ENCODE peak calls at places on chromosome 13, in six cellular contexts. One of them, this sample, is unnamed.

GRCh38 chr13:95480131-95480545 is 72.4 kb upstream of the CLDN10 start:
- DNase-seq in stimulated activated CD4-positive, alpha-beta T cell treated with anti-CD3 and anti-CD28 coated beads, Interleukin-12 subunit alpha, Interleukin-12 subunit beta, amount 100 ng/mL, for 24 hours: no peak
- DNase-seq in HCT116: no peak
- DNase-seq in activated T-cell treated with anti-CD3 and anti-CD28 coated beads, Interleukin-2, amount 50 U/mL, for 24 hours: no peak
- DNase-seq in amniotic stem cell: no peak
- DNase-seq in CD4-positive, alpha-beta T cell: no peak
- DNase-seq in this sample: no peak

GRCh38 chr13:114049026-114049425 is 75.2 kb upstream of the C13orf46 start:
- DNase-seq in stimulated activated CD4-positive, alpha-beta T cell treated with anti-CD3 and anti-CD28 coated beads, Interleukin-12 subunit alpha, Interleukin-12 subunit beta, amount 100 ng/mL, for 24 hours: no peak
- DNase-seq in HCT116: no peak
- DNase-seq in activated T-cell treated with anti-CD3 and anti-CD28 coated beads, Interleukin-2, amount 50 U/mL, for 24 hours: peak
- DNase-seq in amniotic stem cell: no peak
- DNase-seq in CD4-positive, alpha-beta T cell: peak
- DNase-seq in this sample: peak

GRCh38 chr13:44759222-44759721 is 183.1 kb upstream of the TSC22D1 start:
- DNase-seq in stimulated activated CD4-positive, alpha-beta T cell treated with anti-CD3 and anti-CD28 coated beads, Interleukin-12 subunit alpha, Interleukin-12 subunit beta, amount 100 ng/mL, for 24 hours: no peak
- DNase-seq in HCT116: no peak
- DNase-seq in activated T-cell treated with anti-CD3 and anti-CD28 coated beads, Interleukin-2, amount 50 U/mL, for 24 hours: no peak
- DNase-seq in amniotic stem cell: no peak
- DNase-seq in CD4-positive, alpha-beta T cell: no peak
- DNase-seq in this sample: no peak

GRCh38 chr13:23715762-23716235 is 145.6 kb downstream of the TNFRSF19 start:
- DNase-seq in stimulated activated CD4-positive, alpha-beta T cell treated with anti-CD3 and anti-CD28 coated beads, Interleukin-12 subunit alpha, Interleukin-12 subunit beta, amount 100 ng/mL, for 24 hours: no peak
- DNase-seq in HCT116: peak
- DNase-seq in activated T-cell treated with anti-CD3 and anti-CD28 coated beads, Interleukin-2, amount 50 U/mL, for 24 hours: no peak
- DNase-seq in amniotic stem cell: no peak
- DNase-seq in CD4-positive, alpha-beta T cell: no peak
- DNase-seq in this sample: no peak

GRCh38 chr13:24709186-24709913 is 29.1 kb downstream of the ATP12A start:
- DNase-seq in stimulated activated CD4-positive, alpha-beta T cell treated with anti-CD3 and anti-CD28 coated beads, Interleukin-12 subunit alpha, Interleukin-12 subunit beta, amount 100 ng/mL, for 24 hours: peak
- DNase-seq in HCT116: no peak
- DNase-seq in activated T-cell treated with anti-CD3 and anti-CD28 coated beads, Interleukin-2, amount 50 U/mL, for 24 hours: peak
- DNase-seq in amniotic stem cell: no peak
- DNase-seq in CD4-positive, alpha-beta T cell: peak
- DNase-seq in this sample: peak

GRCh38 chr13:20340759-20341161 is 108.6 kb upstream of the GJB6 start:
- DNase-seq in stimulated activated CD4-positive, alpha-beta T cell treated with anti-CD3 and anti-CD28 coated beads, Interleukin-12 subunit alpha, Interleukin-12 subunit beta, amount 100 ng/mL, for 24 hours: no peak
- DNase-seq in HCT116: no peak
- DNase-seq in activated T-cell treated with anti-CD3 and anti-CD28 coated beads, Interleukin-2, amount 50 U/mL, for 24 hours: no peak
- DNase-seq in amniotic stem cell: no peak
- DNase-seq in CD4-positive, alpha-beta T cell: no peak
- DNase-seq in this sample: no peak

GRCh38 chr13:110229905-110230563 is 76.9 kb downstream of the COL4A1 start:
- DNase-seq in stimulated activated CD4-positive, alpha-beta T cell treated with anti-CD3 and anti-CD28 coated beads, Interleukin-12 subunit alpha, Interleukin-12 subunit beta, amount 100 ng/mL, for 24 hours: no peak
- DNase-seq in HCT116: no peak
- DNase-seq in activated T-cell treated with anti-CD3 and anti-CD28 coated beads, Interleukin-2, amount 50 U/mL, for 24 hours: no peak
- DNase-seq in amniotic stem cell: no peak
- DNase-seq in CD4-positive, alpha-beta T cell: no peak
- DNase-seq in this sample: no peak

GRCh38 chr13:79647518-79647917 is 166.6 kb downstream of the NDFIP2 start:
- DNase-seq in stimulated activated CD4-positive, alpha-beta T cell treated with anti-CD3 and anti-CD28 coated beads, Interleukin-12 subunit alpha, Interleukin-12 subunit beta, amount 100 ng/mL, for 24 hours: no peak
- DNase-seq in HCT116: no peak
- DNase-seq in activated T-cell treated with anti-CD3 and anti-CD28 coated beads, Interleukin-2, amount 50 U/mL, for 24 hours: no peak
- DNase-seq in amniotic stem cell: no peak
- DNase-seq in CD4-positive, alpha-beta T cell: no peak
- DNase-seq in this sample: no peak

GRCh38 chr13:51818771-51819511 is 15.0 kb upstream of the DHRS12 start:
- DNase-seq in stimulated activated CD4-positive, alpha-beta T cell treated with anti-CD3 and anti-CD28 coated beads, Interleukin-12 subunit alpha, Interleukin-12 subunit beta, amount 100 ng/mL, for 24 hours: peak
- DNase-seq in HCT116: no peak
- DNase-seq in activated T-cell treated with anti-CD3 and anti-CD28 coated beads, Interleukin-2, amount 50 U/mL, for 24 hours: peak
- DNase-seq in amniotic stem cell: no peak
- DNase-seq in CD4-positive, alpha-beta T cell: no peak
- DNase-seq in this sample: peak

GRCh38 chr13:30143671-30144400 is 163.5 kb downstream of the KATNAL1 start:
- DNase-seq in stimulated activated CD4-positive, alpha-beta T cell treated with anti-CD3 and anti-CD28 coated beads, Interleukin-12 subunit alpha, Interleukin-12 subunit beta, amount 100 ng/mL, for 24 hours: no peak
- DNase-seq in HCT116: no peak
- DNase-seq in activated T-cell treated with anti-CD3 and anti-CD28 coated beads, Interleukin-2, amount 50 U/mL, for 24 hours: no peak
- DNase-seq in amniotic stem cell: peak
- DNase-seq in CD4-positive, alpha-beta T cell: no peak
- DNase-seq in this sample: no peak

GRCh38 chr13:112703449-112703848 is 13.6 kb downstream of the ATP11A start:
- DNase-seq in stimulated activated CD4-positive, alpha-beta T cell treated with anti-CD3 and anti-CD28 coated beads, Interleukin-12 subunit alpha, Interleukin-12 subunit beta, amount 100 ng/mL, for 24 hours: no peak
- DNase-seq in HCT116: no peak
- DNase-seq in activated T-cell treated with anti-CD3 and anti-CD28 coated beads, Interleukin-2, amount 50 U/mL, for 24 hours: no peak
- DNase-seq in amniotic stem cell: no peak
- DNase-seq in CD4-positive, alpha-beta T cell: no peak
- DNase-seq in this sample: no peak

GRCh38 chr13:32211788-32212187 is 103.4 kb downstream of the ZAR1L start:
- DNase-seq in stimulated activated CD4-positive, alpha-beta T cell treated with anti-CD3 and anti-CD28 coated beads, Interleukin-12 subunit alpha, Interleukin-12 subunit beta, amount 100 ng/mL, for 24 hours: no peak
- DNase-seq in HCT116: no peak
- DNase-seq in activated T-cell treated with anti-CD3 and anti-CD28 coated beads, Interleukin-2, amount 50 U/mL, for 24 hours: no peak
- DNase-seq in amniotic stem cell: no peak
- DNase-seq in CD4-positive, alpha-beta T cell: no peak
- DNase-seq in this sample: no peak

GRCh38 chr13:64158910-64159309 is 2743.3 kb upstream of the PCDH20 start:
- DNase-seq in stimulated activated CD4-positive, alpha-beta T cell treated with anti-CD3 and anti-CD28 coated beads, Interleukin-12 subunit alpha, Interleukin-12 subunit beta, amount 100 ng/mL, for 24 hours: no peak
- DNase-seq in HCT116: no peak
- DNase-seq in activated T-cell treated with anti-CD3 and anti-CD28 coated beads, Interleukin-2, amount 50 U/mL, for 24 hours: no peak
- DNase-seq in amniotic stem cell: no peak
- DNase-seq in CD4-positive, alpha-beta T cell: no peak
- DNase-seq in this sample: no peak

GRCh38 chr13:33937373-33938087 is 119.6 kb downstream of the RFC3 start:
- DNase-seq in stimulated activated CD4-positive, alpha-beta T cell treated with anti-CD3 and anti-CD28 coated beads, Interleukin-12 subunit alpha, Interleukin-12 subunit beta, amount 100 ng/mL, for 24 hours: no peak
- DNase-seq in HCT116: peak
- DNase-seq in activated T-cell treated with anti-CD3 and anti-CD28 coated beads, Interleukin-2, amount 50 U/mL, for 24 hours: no peak
- DNase-seq in amniotic stem cell: no peak
- DNase-seq in CD4-positive, alpha-beta T cell: no peak
- DNase-seq in this sample: no peak

GRCh38 chr13:23723463-23723862 is 153.3 kb downstream of the TNFRSF19 start:
- DNase-seq in stimulated activated CD4-positive, alpha-beta T cell treated with anti-CD3 and anti-CD28 coated beads, Interleukin-12 subunit alpha, Interleukin-12 subunit beta, amount 100 ng/mL, for 24 hours: no peak
- DNase-seq in HCT116: no peak
- DNase-seq in activated T-cell treated with anti-CD3 and anti-CD28 coated beads, Interleukin-2, amount 50 U/mL, for 24 hours: no peak
- DNase-seq in amniotic stem cell: no peak
- DNase-seq in CD4-positive, alpha-beta T cell: no peak
- DNase-seq in this sample: no peak

GRCh38 chr13:44904982-44905381 is 84.3 kb downstream of the NUFIP1 start:
- DNase-seq in stimulated activated CD4-positive, alpha-beta T cell treated with anti-CD3 and anti-CD28 coated beads, Interleukin-12 subunit alpha, Interleukin-12 subunit beta, amount 100 ng/mL, for 24 hours: no peak
- DNase-seq in HCT116: no peak
- DNase-seq in activated T-cell treated with anti-CD3 and anti-CD28 coated beads, Interleukin-2, amount 50 U/mL, for 24 hours: no peak
- DNase-seq in amniotic stem cell: peak
- DNase-seq in CD4-positive, alpha-beta T cell: no peak
- DNase-seq in this sample: no peak

GRCh38 chr13:40401911-40402776 is 264.3 kb downstream of the FOXO1 start:
- DNase-seq in stimulated activated CD4-positive, alpha-beta T cell treated with anti-CD3 and anti-CD28 coated beads, Interleukin-12 subunit alpha, Interleukin-12 subunit beta, amount 100 ng/mL, for 24 hours: no peak
- DNase-seq in HCT116: peak
- DNase-seq in activated T-cell treated with anti-CD3 and anti-CD28 coated beads, Interleukin-2, amount 50 U/mL, for 24 hours: peak
- DNase-seq in amniotic stem cell: no peak
- DNase-seq in CD4-positive, alpha-beta T cell: peak
- DNase-seq in this sample: peak

GRCh38 chr13:40666905-40667621 is 622 bp upstream of the FOXO1 start:
- DNase-seq in stimulated activated CD4-positive, alpha-beta T cell treated with anti-CD3 and anti-CD28 coated beads, Interleukin-12 subunit alpha, Interleukin-12 subunit beta, amount 100 ng/mL, for 24 hours: no peak
- DNase-seq in HCT116: no peak
- DNase-seq in activated T-cell treated with anti-CD3 and anti-CD28 coated beads, Interleukin-2, amount 50 U/mL, for 24 hours: no peak
- DNase-seq in amniotic stem cell: no peak
- DNase-seq in CD4-positive, alpha-beta T cell: peak
- DNase-seq in this sample: no peak

GRCh38 chr13:53340505-53341143 is 312.0 kb downstream of the OLFM4 start:
- DNase-seq in stimulated activated CD4-positive, alpha-beta T cell treated with anti-CD3 and anti-CD28 coated beads, Interleukin-12 subunit alpha, Interleukin-12 subunit beta, amount 100 ng/mL, for 24 hours: no peak
- DNase-seq in HCT116: no peak
- DNase-seq in activated T-cell treated with anti-CD3 and anti-CD28 coated beads, Interleukin-2, amount 50 U/mL, for 24 hours: no peak
- DNase-seq in amniotic stem cell: no peak
- DNase-seq in CD4-positive, alpha-beta T cell: no peak
- DNase-seq in this sample: no peak

GRCh38 chr13:110109140-110109783 is 197.7 kb downstream of the COL4A1 start:
- DNase-seq in stimulated activated CD4-positive, alpha-beta T cell treated with anti-CD3 and anti-CD28 coated beads, Interleukin-12 subunit alpha, Interleukin-12 subunit beta, amount 100 ng/mL, for 24 hours: no peak
- DNase-seq in HCT116: no peak
- DNase-seq in activated T-cell treated with anti-CD3 and anti-CD28 coated beads, Interleukin-2, amount 50 U/mL, for 24 hours: no peak
- DNase-seq in amniotic stem cell: no peak
- DNase-seq in CD4-positive, alpha-beta T cell: no peak
- DNase-seq in this sample: no peak

GRCh38 chr13:26529441-26529840 is 28.0 kb upstream of the WASF3 start:
- DNase-seq in stimulated activated CD4-positive, alpha-beta T cell treated with anti-CD3 and anti-CD28 coated beads, Interleukin-12 subunit alpha, Interleukin-12 subunit beta, amount 100 ng/mL, for 24 hours: no peak
- DNase-seq in HCT116: no peak
- DNase-seq in activated T-cell treated with anti-CD3 and anti-CD28 coated beads, Interleukin-2, amount 50 U/mL, for 24 hours: no peak
- DNase-seq in amniotic stem cell: peak
- DNase-seq in CD4-positive, alpha-beta T cell: no peak
- DNase-seq in this sample: no peak

GRCh38 chr13:30735025-30735967 is at the start of gene ALOX5AP:
- DNase-seq in stimulated activated CD4-positive, alpha-beta T cell treated with anti-CD3 and anti-CD28 coated beads, Interleukin-12 subunit alpha, Interleukin-12 subunit beta, amount 100 ng/mL, for 24 hours: no peak
- DNase-seq in HCT116: no peak
- DNase-seq in activated T-cell treated with anti-CD3 and anti-CD28 coated beads, Interleukin-2, amount 50 U/mL, for 24 hours: peak
- DNase-seq in amniotic stem cell: no peak
- DNase-seq in CD4-positive, alpha-beta T cell: peak
- DNase-seq in this sample: no peak

GRCh38 chr13:91946498-91947070 is 548.2 kb downstream of the GPC5 start:
- DNase-seq in stimulated activated CD4-positive, alpha-beta T cell treated with anti-CD3 and anti-CD28 coated beads, Interleukin-12 subunit alpha, Interleukin-12 subunit beta, amount 100 ng/mL, for 24 hours: no peak
- DNase-seq in HCT116: no peak
- DNase-seq in activated T-cell treated with anti-CD3 and anti-CD28 coated beads, Interleukin-2, amount 50 U/mL, for 24 hours: no peak
- DNase-seq in amniotic stem cell: no peak
- DNase-seq in CD4-positive, alpha-beta T cell: no peak
- DNase-seq in this sample: no peak

GRCh38 chr13:106118996-106119395 is 416.5 kb downstream of the EFNB2 start:
- DNase-seq in stimulated activated CD4-positive, alpha-beta T cell treated with anti-CD3 and anti-CD28 coated beads, Interleukin-12 subunit alpha, Interleukin-12 subunit beta, amount 100 ng/mL, for 24 hours: no peak
- DNase-seq in HCT116: no peak
- DNase-seq in activated T-cell treated with anti-CD3 and anti-CD28 coated beads, Interleukin-2, amount 50 U/mL, for 24 hours: no peak
- DNase-seq in amniotic stem cell: no peak
- DNase-seq in CD4-positive, alpha-beta T cell: no peak
- DNase-seq in this sample: no peak

GRCh38 chr13:79490846-79491245 is 9.9 kb downstream of the NDFIP2 start:
- DNase-seq in stimulated activated CD4-positive, alpha-beta T cell treated with anti-CD3 and anti-CD28 coated beads, Interleukin-12 subunit alpha, Interleukin-12 subunit beta, amount 100 ng/mL, for 24 hours: no peak
- DNase-seq in HCT116: no peak
- DNase-seq in activated T-cell treated with anti-CD3 and anti-CD28 coated beads, Interleukin-2, amount 50 U/mL, for 24 hours: no peak
- DNase-seq in amniotic stem cell: no peak
- DNase-seq in CD4-positive, alpha-beta T cell: no peak
- DNase-seq in this sample: no peak

This sample was measured in activated CD8-positive, alpha-beta memory T cell treated with anti-CD3 and anti-CD28 coated beads for 24 hours.